ENCODE peak calls at places on chromosomes 5 and 9, in four cellular contexts. D, I, K and Z are unnamed samples.

GRCh38 chr9:129671519-129671918 is 6.1 kb downstream of the PRRX2 start:
- DNase-seq in D (no peak), I (no peak), K (peak; percentile 45), Z (no peak)

GRCh38 chr9:30235068-30235467 is 2149.4 kb upstream of the ACO1 start:
- DNase-seq in D (no peak), I (no peak), K (no peak), Z (no peak)

GRCh38 chr5:124528838-124529237 is 217.6 kb downstream of the ZNF608 start:
- DNase-seq in D (no peak), I (no peak), K (no peak), Z (no peak)

GRCh38 chr9:23554691-23555090 is 271.3 kb downstream of the ELAVL2 start:
- DNase-seq in D (no peak), I (no peak), K (no peak), Z (no peak)

GRCh38 chr9:88691811-88692210 is 156.8 kb downstream of the NXNL2 start:
- DNase-seq in D (no peak), I (no peak), K (peak; percentile 21), Z (no peak)

GRCh38 chr5:131974956-131975726 is 29.7 kb upstream of the MEIKIN start:
- DNase-seq in D (no peak), I (no peak), K (no peak), Z (no peak)

GRCh38 chr9:93897075-93897970 is 57.8 kb downstream of the BARX1 start:
- DNase-seq in D (no peak), I (no peak), K (no peak), Z (no peak)

GRCh38 chr5:108728566-108729305 is 19.0 kb upstream of the FER start:
- DNase-seq in D (peak; percentile 72), I (no peak), K (no peak), Z (no peak)

GRCh38 chr9:37033753-37034319 is at the start of gene PAX5:
- DNase-seq in D (no peak), I (no peak), K (no peak), Z (no peak)

GRCh38 chr9:77981332-77981731 is 50.3 kb downstream of the GNAQ start:
- DNase-seq in D (peak; percentile 17), I (no peak), K (peak; percentile 96), Z (no peak)

GRCh38 chr5:42429694-42430093 is 6.5 kb downstream of the GHR start:
- DNase-seq in D (no peak), I (no peak), K (peak; percentile 6), Z (no peak)

GRCh38 chr5:15783734-15784133 is 283.8 kb downstream of the FBXL7 start:
- DNase-seq in D (no peak), I (no peak), K (no peak), Z (no peak)

GRCh38 chr9:134307223-134307600 is 19.0 kb upstream of the RXRA start:
- DNase-seq in D (no peak), I (no peak), K (no peak), Z (no peak)

GRCh38 chr9:134175291-134175807 is 11.0 kb upstream of the RNU6ATAC start:
- DNase-seq in D (no peak), I (no peak), K (no peak), Z (no peak)

GRCh38 chr5:114360362-114360761 is 1.5 kb upstream of the KCNN2 start:
- DNase-seq in D (no peak), I (no peak), K (no peak), Z (no peak)

GRCh38 chr5:155786108-155786507 is 540.9 kb upstream of the SGCD start:
- DNase-seq in D (no peak), I (no peak), K (no peak), Z (no peak)

GRCh38 chr5:107404595-107405366 is 266.0 kb downstream of the EFNA5 start:
- DNase-seq in D (no peak), I (no peak), K (peak; percentile 46), Z (no peak)

GRCh38 chr5:74188341-74188740 is 452.2 kb downstream of the ENC1 start:
- DNase-seq in D (no peak), I (no peak), K (no peak), Z (no peak)

GRCh38 chr5:54514269-54514668 is 3.3 kb upstream of the SNX18 start:
- DNase-seq in D (no peak), I (no peak), K (no peak), Z (no peak)